ENCODE peak calls at places on chromosomes 1 and 21, in six cellular contexts. Z is mesenchymal stem cell, M is psoas muscle, K is foreskin fibroblast, R is mucosa of descending colon, B is NT2/D1. T is an unnamed sample.

GRCh38 chr1:154344977-154345837 is 19.9 kb downstream of the ATP8B2 start:
- DNase-seq in B (no peak), K (peak), R (peak), Z (peak), M (peak), T (peak)

GRCh38 chr1:1915911-1916835 is 1.1 kb downstream of the CALML6 start:
- DNase-seq in M (peak), Z (no peak), B (no peak), K (no peak), R (peak), T (no peak)

GRCh38 chr1:41783189-41783639 is 135.5 kb downstream of the HIVEP3 start:
- DNase-seq in M (no peak), B (no peak), R (no peak), Z (peak), K (peak), T (peak)

GRCh38 chr1:218886472-218886871 is 287.2 kb upstream of the LYPLAL1 start:
- DNase-seq in K (peak), R (no peak), Z (no peak), B (no peak), M (peak), T (peak)

GRCh38 chr21:32712043-32712442 is 15.8 kb downstream of the SYNJ1 start:
- DNase-seq in B (no peak), K (no peak), R (no peak), M (no peak), Z (no peak), T (no peak)

GRCh38 chr1:210827481-210827880 is 306.5 kb downstream of the KCNH1 start:
- DNase-seq in Z (no peak), B (no peak), R (no peak), K (no peak), M (no peak), T (no peak)

GRCh38 chr1:30225336-30225735 is 498.0 kb downstream of the MATN1 start:
- DNase-seq in Z (no peak), R (no peak), B (no peak), M (no peak), K (no peak), T (no peak)

GRCh38 chr1:218414060-218414728 is 69.1 kb downstream of the TGFB2 start:
- DNase-seq in R (no peak), K (no peak), Z (no peak), M (no peak), B (no peak), T (no peak)

GRCh38 chr1:11707621-11708276 is 16.2 kb downstream of the DRAXIN start:
- DNase-seq in M (peak), K (no peak), B (no peak), R (no peak), Z (no peak), T (no peak)

GRCh38 chr1:15733218-15733725 is 2.8 kb upstream of the SLC25A34 start:
- DNase-seq in R (no peak), Z (no peak), M (no peak), B (no peak), K (no peak), T (no peak)

GRCh38 chr1:208595745-208596144 is 351.6 kb upstream of the PLXNA2 start:
- DNase-seq in B (no peak), M (no peak), Z (peak), K (peak), R (no peak), T (peak)

GRCh38 chr1:77605246-77606026 is 77.0 kb downstream of the ZZZ3 start:
- DNase-seq in M (peak), K (peak), Z (peak), R (no peak), B (no peak), T (peak)

GRCh38 chr21:46078984-46079356 is 18.9 kb upstream of the COL6A2 start:
- DNase-seq in K (no peak), Z (no peak), R (no peak), B (no peak), M (peak), T (no peak)

GRCh38 chr1:47684518-47684917 is 246.7 kb downstream of the FOXD2 start:
- DNase-seq in M (no peak), Z (no peak), K (no peak), B (no peak), R (no peak), T (no peak)
- H3K4me3 ChIP-seq in M (no peak), Z (no peak), K (no peak), B (no peak), R (no peak), T (no peak)

GRCh38 chr1:206687251-206687914 is 2.7 kb downstream of the MAPKAPK2 start:
- DNase-seq in R (no peak), Z (no peak), M (no peak), B (no peak), K (no peak), T (no peak)

GRCh38 chr1:206690516-206690915 is 5.8 kb downstream of the MAPKAPK2 start:
- DNase-seq in K (no peak), M (peak), R (no peak), B (no peak), Z (no peak), T (no peak)

GRCh38 chr1:206685749-206686485 is 1.2 kb downstream of the MAPKAPK2 start:
- DNase-seq in K (peak), M (peak), B (no peak), R (peak), Z (peak), T (peak)

GRCh38 chr1:206686486-206687249 is 2.0 kb downstream of the MAPKAPK2 start:
- DNase-seq in Z (no peak), R (no peak), K (no peak), M (no peak), B (no peak), T (no peak)

DNA sequence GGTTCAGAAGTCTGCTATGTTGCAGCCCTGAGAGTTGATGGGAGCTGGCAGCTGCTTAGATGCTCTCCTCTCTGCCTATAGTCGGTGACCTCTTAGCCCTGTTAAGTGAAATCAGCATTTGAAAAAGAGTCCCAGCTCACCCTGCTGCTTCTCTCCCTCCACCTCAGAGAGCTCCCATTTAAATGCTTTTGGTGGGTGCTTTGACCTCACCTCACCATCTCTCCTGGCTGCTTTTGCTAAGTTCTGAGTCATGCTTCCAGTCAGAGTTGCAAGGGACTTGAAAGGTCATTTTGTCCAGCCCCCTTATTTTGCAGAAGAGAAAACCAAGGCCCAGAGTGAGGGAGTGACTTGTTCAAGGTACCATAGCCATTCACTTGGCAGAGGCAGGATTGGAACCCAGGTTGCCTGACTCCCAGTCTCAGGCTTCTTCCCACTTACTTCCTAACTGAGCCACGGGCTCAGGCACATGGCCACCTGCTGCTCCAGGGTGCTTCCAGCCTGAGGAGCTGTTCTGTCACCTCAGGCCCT is 3.3 kb downstream of the MAPKAPK2 start:
- DNase-seq in R (no peak), Z (peak), K (peak), M (no peak), B (peak), T (no peak)
- H3K4me3 ChIP-seq in R (no peak), Z (no peak), K (peak), M (peak), B (peak), T (no peak)

DNA sequence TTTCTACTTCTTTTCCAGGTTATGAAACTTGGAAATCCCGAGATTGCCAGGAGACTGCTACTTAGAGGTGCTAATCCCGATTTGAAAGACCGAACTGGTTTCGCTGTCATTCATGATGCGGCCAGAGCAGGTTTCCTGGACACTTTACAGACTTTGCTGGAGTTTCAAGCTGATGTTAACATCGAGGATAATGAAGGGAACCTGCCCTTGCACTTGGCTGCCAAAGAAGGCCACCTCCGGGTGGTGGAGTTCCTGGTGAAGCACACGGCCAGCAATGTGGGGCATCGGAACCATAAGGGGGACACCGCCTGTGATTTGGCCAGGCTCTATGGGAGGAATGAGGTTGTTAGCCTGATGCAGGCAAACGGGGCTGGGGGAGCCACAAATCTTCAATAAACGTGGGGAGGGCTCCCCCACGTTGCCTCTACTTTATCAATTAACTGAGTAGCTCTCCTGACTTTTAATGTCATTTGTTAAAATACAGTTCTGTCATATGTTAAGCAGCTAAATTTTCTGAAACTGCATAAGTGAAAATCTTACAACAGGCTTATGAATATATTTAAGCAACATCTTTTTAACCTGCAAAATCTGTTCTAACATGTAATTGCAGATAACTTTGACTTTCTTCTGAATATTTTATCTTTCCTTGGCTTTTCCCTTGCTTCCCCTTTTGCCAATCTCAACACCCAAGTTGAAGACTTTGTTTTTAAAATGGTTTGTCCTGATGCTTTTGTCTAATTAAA is 4.0 kb downstream of the CDKN2C start:
- DNase-seq in R (no peak), B (no peak), M (no peak), K (no peak), Z (peak), T (no peak)
- H3K4me3 ChIP-seq in R (no peak), B (no peak), M (peak), K (no peak), Z (no peak), T (no peak)

DNA sequence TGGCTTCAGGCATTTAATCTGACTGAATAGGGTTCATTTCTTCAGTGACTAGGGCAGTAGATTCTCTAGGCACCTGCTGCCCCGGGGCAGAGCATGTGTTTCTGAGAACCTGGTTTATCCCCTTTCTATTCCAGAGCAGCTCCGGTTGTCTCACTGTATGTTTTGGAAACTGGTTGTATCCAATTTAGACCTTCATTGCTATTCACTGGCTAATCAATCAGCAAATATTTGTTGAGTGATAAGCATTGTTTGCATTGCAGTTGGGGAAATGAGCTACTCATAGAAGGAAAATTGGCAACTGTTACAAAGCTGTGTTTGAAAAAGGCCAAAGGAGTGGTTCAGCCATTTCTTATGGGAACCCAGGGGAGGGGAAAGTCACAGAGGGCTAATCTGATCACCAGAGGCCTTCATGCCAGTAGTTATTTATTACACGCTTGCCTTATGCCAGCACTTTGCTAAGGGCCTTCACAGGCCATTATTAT is 2.9 kb downstream of the QSOX1 start:
- DNase-seq in M (no peak), Z (no peak), B (no peak), R (no peak), K (no peak), T (no peak)
- H3K4me3 ChIP-seq in M (no peak), Z (no peak), B (no peak), R (no peak), K (peak), T (no peak)

GRCh38 chr1:228151170-228151513 is 1.4 kb downstream of the GJC2 start:
- DNase-seq in B (no peak), R (no peak), M (no peak), Z (no peak), K (no peak), T (no peak)

GRCh38 chr1:228150458-228151169 is 884 bp downstream of the GJC2 start:
- DNase-seq in K (peak), B (no peak), M (peak), Z (peak), R (peak), T (no peak)

GRCh38 chr1:228148971-228149340 is 774 bp upstream of the GJC2 start:
- DNase-seq in K (no peak), Z (no peak), B (no peak), R (no peak), M (no peak), T (no peak)

GRCh38 chr1:228149341-228150020 is at the start of gene GJC2:
- DNase-seq in Z (peak), R (peak), B (no peak), K (no peak), M (no peak), T (no peak)

DNA sequence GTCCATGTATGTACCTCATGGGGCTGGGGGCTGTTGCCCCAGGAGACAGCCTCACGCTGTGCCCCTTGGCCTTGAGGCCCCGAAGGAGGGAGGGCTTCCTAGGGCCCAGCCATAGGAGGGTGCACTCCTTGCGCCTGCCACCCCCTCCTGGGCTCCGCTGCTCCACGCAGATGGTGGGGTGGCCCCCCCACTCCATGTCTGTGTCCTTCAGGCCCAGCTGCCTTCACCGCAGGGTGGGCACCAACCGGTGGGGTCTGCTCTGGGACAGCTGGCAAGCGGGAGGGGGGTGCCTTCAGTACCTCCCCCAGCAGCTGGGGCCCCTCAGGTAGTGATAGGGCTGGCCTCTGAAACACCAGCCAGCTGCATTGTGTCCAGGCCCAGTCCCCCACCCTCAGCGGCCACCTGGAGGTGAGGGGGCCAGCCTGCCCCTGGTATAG is 309 bp downstream of the GJC2 start:
- DNase-seq in M (no peak), Z (no peak), R (no peak), K (no peak), B (no peak), T (no peak)
- H3K4me3 ChIP-seq in M (peak), Z (no peak), R (no peak), K (no peak), B (no peak), T (no peak)

DNA sequence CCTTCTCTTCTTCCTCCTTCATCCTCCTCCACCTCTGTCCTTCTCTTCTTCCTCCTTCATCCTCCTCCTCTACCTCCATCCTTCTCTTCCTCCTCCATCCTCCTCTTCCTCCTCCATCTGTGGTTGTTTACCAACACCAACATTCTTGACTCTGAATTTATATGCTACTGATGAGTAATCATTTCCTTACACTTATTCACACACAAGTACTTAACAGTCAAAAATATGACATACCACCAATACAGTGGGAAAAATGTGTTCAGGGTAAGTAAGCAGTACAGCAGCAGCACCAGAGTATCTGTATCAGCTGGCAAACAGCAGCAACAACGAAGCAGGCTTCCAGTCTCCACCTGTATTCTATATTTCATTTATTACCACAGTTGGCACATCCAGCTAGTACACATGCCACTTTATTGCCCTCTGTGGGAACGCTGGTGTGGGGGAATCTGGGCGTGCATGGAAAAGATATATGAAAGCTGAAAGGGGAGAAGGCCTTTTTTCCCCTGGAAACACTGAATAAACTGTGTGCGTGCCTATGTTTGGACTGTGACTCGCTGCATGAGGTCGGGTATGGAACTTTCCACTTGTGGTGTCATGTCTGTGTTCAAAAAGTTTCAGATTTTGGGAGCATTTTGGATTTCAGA is 16.0 kb downstream of the ADSS2 start:
- DNase-seq in M (no peak), B (no peak), Z (peak), R (no peak), K (peak), T (peak)
- H3K4me3 ChIP-seq in M (no peak), B (no peak), Z (no peak), R (no peak), K (no peak), T (no peak)

GRCh38 chr1:223831755-223832636 is 13.8 kb downstream of the TP53BP2 start:
- DNase-seq in B (no peak), R (no peak), M (no peak), K (peak), Z (peak), T (no peak)
- H3K4me3 ChIP-seq in B (no peak), R (no peak), M (peak), K (no peak), Z (no peak), T (no peak)

GRCh38 chr1:192807221-192807967 is 1.4 kb upstream of the RGS2 start:
- DNase-seq in K (no peak), B (no peak), Z (peak), R (no peak), M (no peak), T (no peak)
- H3K4me3 ChIP-seq in K (no peak), B (no peak), Z (no peak), R (no peak), M (peak), T (no peak)

GRCh38 chr1:201286445-201286844 is 3.1 kb downstream of the PKP1 start:
- DNase-seq in M (no peak), K (no peak), B (no peak), R (no peak), Z (no peak), T (no peak)

GRCh38 chr1:201283836-201284553 is 689 bp downstream of the PKP1 start:
- DNase-seq in M (no peak), B (no peak), Z (no peak), R (no peak), K (no peak), T (no peak)

GRCh38 chr1:201284636-201285035 is 1.3 kb downstream of the PKP1 start:
- DNase-seq in K (no peak), M (no peak), B (no peak), Z (no peak), R (no peak), T (no peak)

GRCh38 chr1:201288007-201288406 is 4.7 kb downstream of the PKP1 start:
- DNase-seq in K (no peak), Z (no peak), M (no peak), R (no peak), B (no peak), T (no peak)

GRCh38 chr1:201285846-201286245 is 2.5 kb downstream of the PKP1 start:
- DNase-seq in R (no peak), B (no peak), M (no peak), Z (no peak), K (no peak), T (no peak)
- H3K4me3 ChIP-seq in R (no peak), B (no peak), M (peak), Z (no peak), K (no peak), T (no peak)

T was measured in brain microvascular endothelial cell.